ENCODE peak calls at places on chromosomes 13 and 19, in four cellular contexts. D is B cell, T is astrocyte of the spinal cord, P is mucosa of descending colon. W is an unnamed sample.

GRCh38 chr13:109787135-109787954 is 962 bp upstream of the IRS2 start:
- DNase-seq in D (peak), T (peak), P (peak), W (peak)

GRCh38 chr19:4352701-4353121 is 9.3 kb downstream of the MPND start:
- DNase-seq in D (peak), T (peak), P (peak), W (peak)

GRCh38 chr13:111900390-111901180 is 166.4 kb upstream of the SOX1 start:
- DNase-seq in D (no peak), T (no peak), P (no peak), W (no peak)

GRCh38 chr19:29806098-29806866 is 5.5 kb upstream of the CCNE1 start:
- DNase-seq in D (no peak), T (no peak), P (no peak), W (no peak)

GRCh38 chr13:33642374-33643065 is 175.4 kb upstream of the RFC3 start:
- DNase-seq in D (no peak), T (peak), P (peak), W (no peak)

GRCh38 chr13:30832377-30832776 is 73.7 kb upstream of the MEDAG start:
- DNase-seq in D (no peak), T (no peak), P (peak), W (no peak)

GRCh38 chr13:42041017-42041683 is 7.3 kb upstream of the DGKH start:
- DNase-seq in D (peak), T (peak), P (peak), W (peak)

GRCh38 chr13:74329978-74330377 is 195.8 kb upstream of the KLF12 start:
- DNase-seq in D (no peak), T (no peak), P (no peak), W (no peak)

GRCh38 chr13:112204376-112204775 is 137.4 kb downstream of the SOX1 start:
- DNase-seq in D (no peak), T (no peak), P (no peak), W (no peak)

GRCh38 chr13:86881390-86881789 is 789.8 kb upstream of the SLITRK5 start:
- DNase-seq in D (no peak), T (no peak), P (no peak), W (no peak)

GRCh38 chr13:83221813-83222241 is 660.4 kb downstream of the SLITRK1 start:
- DNase-seq in D (no peak), T (peak), P (no peak), W (no peak)

GRCh38 chr13:110304256-110304655 is 2.7 kb downstream of the COL4A1 start:
- DNase-seq in D (no peak), T (no peak), P (no peak), W (no peak)

GRCh38 chr13:29472317-29472961 is 123.0 kb downstream of the SLC7A1 start:
- DNase-seq in D (peak), T (peak), P (peak), W (peak)

GRCh38 chr13:66634384-66634783 is 595.8 kb downstream of the PCDH9 start:
- DNase-seq in D (no peak), T (no peak), P (no peak), W (no peak)

GRCh38 chr19:13850910-13851753 is 25.8 kb upstream of the NANOS3 start:
- DNase-seq in D (no peak), T (peak), P (peak), W (no peak)

GRCh38 chr13:72341904-72342303 is 385.5 kb downstream of the MZT1 start:
- DNase-seq in D (no peak), T (no peak), P (no peak), W (no peak)

GRCh38 chr19:48333467-48334384 is 8.4 kb downstream of the EMP3 start:
- DNase-seq in D (peak), T (peak), P (peak), W (peak)
- TF ChIP-seq CTCF in D (peak), T (peak), P (peak), W (peak)

GRCh38 chr19:39413903-39414608 is 1.6 kb downstream of the PLEKHG2 start:
- DNase-seq in D (peak), T (no peak), P (peak), W (no peak)
- TF ChIP-seq CTCF in D (no peak), T (peak), P (no peak), W (no peak)

DNA sequence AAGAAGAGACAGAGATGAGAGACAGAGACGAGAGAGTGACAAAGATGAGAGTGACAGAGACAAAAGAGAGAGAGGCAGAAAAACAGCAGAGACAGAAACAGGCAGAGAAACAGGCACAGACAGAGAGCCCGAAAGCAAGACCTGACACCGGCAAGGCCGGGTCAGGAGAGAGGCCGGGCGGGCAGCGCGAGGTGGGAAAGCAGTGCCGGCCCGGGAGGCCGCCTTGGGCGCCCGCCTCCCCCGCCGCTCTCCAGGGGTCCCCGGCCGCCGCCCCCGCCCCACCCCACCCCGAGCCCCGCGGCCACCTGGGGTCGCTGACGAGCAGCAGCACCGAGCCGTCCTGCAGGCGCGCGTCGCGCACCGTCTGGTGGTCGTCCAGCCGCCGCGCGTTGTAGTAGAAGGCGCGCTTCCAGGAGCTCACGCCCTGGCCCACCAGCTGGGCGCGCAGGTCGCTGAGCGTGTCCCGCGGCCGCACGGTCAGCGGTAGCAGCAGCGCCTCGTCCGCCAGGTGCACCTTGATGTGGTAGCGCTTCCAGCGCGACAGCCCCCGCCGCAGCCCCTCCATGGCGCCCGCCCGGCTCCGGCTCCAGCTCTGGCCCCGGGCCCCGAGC is at the start of gene TINCR:
- DNase-seq in D (peak), T (no peak), P (no peak), W (peak)
- TF ChIP-seq CTCF in D (no peak), T (peak), P (no peak), W (peak)

DNA sequence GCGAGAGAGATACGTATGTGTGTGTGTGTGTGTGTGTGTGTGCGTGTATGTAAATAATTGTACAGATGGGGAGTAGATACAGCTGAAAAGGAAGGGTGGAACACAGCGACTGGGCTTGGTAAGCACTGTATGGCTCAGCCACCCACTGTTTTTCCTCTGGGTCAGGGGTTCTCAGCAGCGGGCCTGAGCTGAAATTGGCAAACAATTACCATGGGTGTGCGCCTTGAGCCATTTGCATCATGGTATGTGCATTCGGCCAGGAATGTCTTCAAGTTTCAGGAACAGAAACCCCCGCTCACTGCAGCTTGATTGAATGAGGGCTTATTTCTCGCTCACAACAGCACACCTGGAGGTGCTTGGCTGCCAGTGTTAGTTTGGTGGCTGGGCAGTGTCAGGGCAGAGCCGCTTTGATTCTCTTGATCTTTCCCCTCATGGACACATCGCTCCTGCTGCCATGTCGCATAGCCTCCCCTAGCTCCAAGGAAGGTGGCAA is 126.7 kb downstream of the SIPA1L3 start:
- DNase-seq in D (peak), T (peak), P (peak), W (no peak)
- TF ChIP-seq CTCF in D (peak), T (no peak), P (no peak), W (no peak)

DNA sequence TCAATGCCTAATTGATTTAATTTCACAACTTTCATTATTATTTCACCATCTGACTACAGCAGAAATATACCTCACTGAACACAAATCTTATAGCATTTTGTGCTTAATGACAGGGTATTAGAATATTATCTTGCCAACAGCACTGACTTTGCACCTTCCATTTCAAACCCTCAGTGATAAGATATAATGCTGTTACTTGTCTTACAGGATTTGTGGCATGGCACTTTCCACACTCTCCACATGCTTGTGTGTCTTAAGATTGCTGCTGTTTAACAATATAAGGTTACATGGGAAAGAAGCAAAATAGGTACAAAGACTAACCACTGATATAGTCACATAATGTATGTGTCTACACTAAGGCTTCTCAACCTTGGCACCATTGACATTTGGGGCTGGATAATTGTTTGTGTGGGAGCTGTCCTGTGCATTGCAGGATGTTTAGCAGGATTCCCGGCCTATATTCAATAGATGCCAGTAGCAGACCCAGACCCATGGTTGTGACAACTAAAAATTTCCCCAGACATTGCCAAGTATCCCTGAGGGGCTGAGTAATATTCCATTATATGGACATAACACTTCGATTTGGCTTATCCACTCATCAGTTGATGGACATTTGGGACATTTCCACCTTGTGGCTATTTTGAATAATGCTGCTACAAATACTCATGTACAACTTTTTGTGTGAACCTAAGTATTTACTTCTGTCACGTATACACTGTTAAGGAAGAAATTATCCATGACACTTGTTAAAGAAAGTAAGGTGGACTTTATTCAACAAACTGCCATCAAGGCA is 5.7 kb upstream of the DIAPH3 start:
- DNase-seq in D (no peak), T (no peak), P (no peak), W (no peak)
- TF ChIP-seq CTCF in D (no peak), T (no peak), P (no peak), W (peak)

DNA sequence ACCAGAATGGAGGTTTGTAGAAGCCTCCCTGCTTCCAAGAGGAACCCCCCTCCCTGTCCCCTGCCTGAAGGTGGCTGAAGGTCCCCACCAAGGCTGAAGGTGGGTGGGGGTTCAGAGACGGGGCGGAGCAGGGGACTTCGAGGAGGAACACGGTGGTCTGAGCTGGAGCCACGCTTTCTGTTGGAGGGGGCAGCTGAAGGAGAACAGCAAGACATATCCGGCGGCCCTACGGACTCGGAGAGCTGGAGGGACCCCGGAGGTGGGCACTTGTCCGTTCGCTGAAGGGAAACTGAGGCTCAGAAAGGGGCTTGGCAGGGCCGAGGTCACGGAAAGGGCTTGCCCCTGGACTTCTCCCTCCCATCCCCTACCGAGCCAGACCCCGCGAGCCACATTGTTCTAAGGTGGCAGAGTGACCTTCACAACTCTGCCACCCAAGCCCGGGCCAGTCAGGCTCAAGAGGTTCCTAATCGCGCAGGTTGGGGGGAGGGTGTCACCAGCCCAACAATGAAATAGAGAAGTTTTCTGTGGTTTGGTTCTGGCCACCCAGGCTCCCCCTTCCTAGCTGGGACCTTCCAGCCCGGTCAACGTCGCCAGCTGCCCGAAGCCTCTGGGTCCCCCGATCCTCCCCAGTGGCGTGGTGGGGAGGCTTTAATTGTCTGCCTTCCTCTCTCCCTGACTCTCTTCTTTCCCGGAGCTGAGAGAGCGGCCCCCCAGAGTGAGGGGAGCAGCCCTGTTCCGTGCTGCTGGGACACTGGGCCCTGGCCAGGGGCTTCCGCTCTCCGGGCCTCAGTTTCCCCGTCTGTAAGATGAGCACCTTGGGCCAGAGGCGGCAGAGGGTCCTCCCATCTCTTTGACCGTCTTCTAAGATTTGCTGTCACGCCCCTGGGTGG is 15.5 kb upstream of the KCNN1 start:
- DNase-seq in D (peak), T (no peak), P (no peak), W (no peak)
- TF ChIP-seq CTCF in D (no peak), T (no peak), P (no peak), W (no peak)

GRCh38 chr13:56917966-56918365 is 222.8 kb upstream of the PRR20A start:
- DNase-seq in D (no peak), T (no peak), P (no peak), W (no peak)
- TF ChIP-seq CTCF in D (no peak), T (no peak), P (no peak), W (no peak)

GRCh38 chr19:5539431-5539833 is 28.3 kb downstream of the TINCR start:
- DNase-seq in D (no peak), T (no peak), P (no peak), W (peak)

GRCh38 chr19:5540208-5540607 is 27.5 kb downstream of the TINCR start:
- DNase-seq in D (no peak), T (no peak), P (no peak), W (no peak)

GRCh38 chr19:5541456-5541855 is 26.3 kb downstream of the TINCR start:
- DNase-seq in D (no peak), T (no peak), P (no peak), W (no peak)

GRCh38 chr19:5545051-5545450 is 22.7 kb downstream of the TINCR start:
- DNase-seq in D (no peak), T (no peak), P (no peak), W (no peak)

GRCh38 chr19:5542665-5543064 is 25.1 kb downstream of the TINCR start:
- DNase-seq in D (no peak), T (no peak), P (no peak), W (no peak)
- TF ChIP-seq CTCF in D (no peak), T (peak), P (no peak), W (no peak)

W was measured in neural crest cell.